ENCODE peak calls at places on chromosomes 16 and 17, in seven cellular contexts. K is left ventricle myocardium inferior, B is gastrocnemius medialis, H is body of pancreas, F is upper lobe of left lung, A is H1, D is foreskin fibroblast. M is an unnamed sample.

GRCh38 chr17:40647549-40648325 is at the start of gene SMARCE1:
- DNase-seq in K (peak), B (peak), H (peak), F (peak), A (peak), D (peak), M (no peak)

GRCh38 chr16:66741131-66741900 is 10.1 kb downstream of the DYNC1LI2 start:
- DNase-seq in K (peak), B (peak), H (peak), F (peak), A (no peak), D (peak), M (peak)

GRCh38 chr16:69350536-69351133 is 951 bp downstream of the TMED6 start:
- DNase-seq in K (no peak), B (no peak), H (peak), F (no peak), A (no peak), D (no peak), M (no peak)

GRCh38 chr17:77095461-77095860 is 45.3 kb upstream of the SEC14L1 start:
- DNase-seq in K (no peak), B (no peak), H (no peak), F (no peak), A (no peak), D (no peak), M (no peak)

GRCh38 chr17:58565389-58566311 is 51.2 kb upstream of the MTMR4 start:
- DNase-seq in K (no peak), B (no peak), H (no peak), F (no peak), A (no peak), D (no peak), M (no peak)

GRCh38 chr17:40331743-40332641 is 23.0 kb downstream of the RARA start:
- DNase-seq in K (peak), B (peak), H (peak), F (peak), A (no peak), D (peak), M (peak)

GRCh38 chr17:48740537-48740936 is 12.0 kb upstream of the HOXB13 start:
- DNase-seq in K (no peak), B (no peak), H (no peak), F (no peak), A (no peak), D (no peak), M (no peak)

GRCh38 chr17:40818733-40819527 is 3.5 kb downstream of the KRT10 start:
- DNase-seq in K (peak), B (peak), H (peak), F (peak), A (peak), D (peak), M (no peak)

GRCh38 chr16:75244225-75244792 is 7.1 kb downstream of the BCAR1 start:
- DNase-seq in K (no peak), B (no peak), H (no peak), F (no peak), A (no peak), D (peak), M (no peak)

GRCh38 chr16:68644715-68645493 is at the start of gene CDH3:
- DNase-seq in K (no peak), B (no peak), H (peak), F (peak), A (peak), D (peak), M (no peak)

GRCh38 chr17:8148560-8148959 is 3.6 kb downstream of the PER1 start:
- DNase-seq in K (no peak), B (no peak), H (no peak), F (peak), A (no peak), D (no peak), M (no peak)

GRCh38 chr17:8954339-8954738 is 11.2 kb downstream of the PIK3R5 start:
- DNase-seq in K (peak), B (peak), H (peak), F (peak), A (no peak), D (no peak), M (no peak)

GRCh38 chr16:77574867-77575619 is 140.2 kb upstream of the ADAMTS18 start:
- DNase-seq in K (no peak), B (no peak), H (no peak), F (no peak), A (no peak), D (no peak), M (no peak)

GRCh38 chr17:63758428-63758827 is 15.0 kb downstream of the CCDC47 start:
- DNase-seq in K (no peak), B (no peak), H (no peak), F (no peak), A (no peak), D (no peak), M (no peak)

GRCh38 chr16:8628981-8629725 is 7.7 kb downstream of the METTL22 start:
- DNase-seq in K (no peak), B (no peak), H (no peak), F (no peak), A (no peak), D (no peak), M (no peak)

GRCh38 chr17:74798239-74798707 is 22.1 kb upstream of the NAT9 start:
- DNase-seq in K (no peak), B (no peak), H (no peak), F (no peak), A (no peak), D (peak), M (no peak)

GRCh38 chr16:1043831-1044514 is 28.6 kb upstream of the SSTR5 start:
- DNase-seq in K (no peak), B (no peak), H (no peak), F (peak), A (no peak), D (peak), M (no peak)

GRCh38 chr17:81400154-81400938 is 5.1 kb downstream of the BAHCC1 start:
- DNase-seq in K (peak), B (peak), H (peak), F (peak), A (peak), D (peak), M (no peak)

GRCh38 chr16:75919664-75920063 is 193.4 kb upstream of the CPHXL start:
- DNase-seq in K (no peak), B (no peak), H (peak), F (no peak), A (no peak), D (no peak), M (no peak)

GRCh38 chr17:49616086-49616485 is 40.4 kb downstream of the NXPH3 start:
- DNase-seq in K (no peak), B (no peak), H (no peak), F (no peak), A (no peak), D (peak), M (no peak)

GRCh38 chr17:16468428-16468992 is 23.5 kb downstream of the LRRC75A start:
- DNase-seq in K (no peak), B (no peak), H (no peak), F (no peak), A (no peak), D (no peak), M (peak)

GRCh38 chr17:16467886-16468285 is 24.1 kb downstream of the LRRC75A start:
- DNase-seq in K (no peak), B (no peak), H (no peak), F (no peak), A (no peak), D (no peak), M (no peak)

GRCh38 chr17:16472539-16472938 is 19.5 kb downstream of the LRRC75A start:
- DNase-seq in K (no peak), B (no peak), H (no peak), F (no peak), A (no peak), D (no peak), M (no peak)

GRCh38 chr17:16473286-16474011 is 18.5 kb downstream of the LRRC75A start:
- DNase-seq in K (no peak), B (no peak), H (no peak), F (peak), A (no peak), D (no peak), M (no peak)

DNA sequence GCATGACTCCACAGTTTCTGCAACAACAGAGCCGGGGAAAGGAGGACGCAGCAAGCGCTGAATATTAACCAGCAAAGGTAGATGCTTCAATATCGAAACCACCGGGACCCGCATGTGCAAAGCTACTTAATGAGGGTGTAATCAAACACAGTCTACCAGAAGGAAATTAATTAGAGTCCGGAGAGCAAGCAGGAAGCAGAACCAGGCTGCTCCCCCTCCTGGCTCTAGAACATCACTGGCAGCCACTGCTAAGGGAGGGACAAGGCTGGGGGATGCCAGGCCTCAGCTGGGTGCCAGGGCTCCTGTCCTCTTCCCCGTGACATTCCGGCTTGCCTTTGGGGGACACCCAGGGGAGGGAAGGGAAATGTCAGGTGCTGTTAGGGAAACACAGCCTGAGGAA is 21.7 kb downstream of the LRRC75A start:
- DNase-seq in K (no peak), B (no peak), H (peak), F (no peak), A (no peak), D (no peak), M (no peak)
- TF ChIP-seq CTCF in K (peak), B (no peak), H (no peak), F (no peak), A (no peak), D (no peak), M (no peak)

GRCh38 chr16:29745126-29745852 is 501 bp downstream of the C16orf54 start:
- DNase-seq in K (peak), B (no peak), H (no peak), F (peak), A (no peak), D (no peak), M (no peak)
- H3K4me3 ChIP-seq in K (peak), B (no peak), H (no peak), F (peak), A (no peak), D (no peak), M (no peak)

DNA sequence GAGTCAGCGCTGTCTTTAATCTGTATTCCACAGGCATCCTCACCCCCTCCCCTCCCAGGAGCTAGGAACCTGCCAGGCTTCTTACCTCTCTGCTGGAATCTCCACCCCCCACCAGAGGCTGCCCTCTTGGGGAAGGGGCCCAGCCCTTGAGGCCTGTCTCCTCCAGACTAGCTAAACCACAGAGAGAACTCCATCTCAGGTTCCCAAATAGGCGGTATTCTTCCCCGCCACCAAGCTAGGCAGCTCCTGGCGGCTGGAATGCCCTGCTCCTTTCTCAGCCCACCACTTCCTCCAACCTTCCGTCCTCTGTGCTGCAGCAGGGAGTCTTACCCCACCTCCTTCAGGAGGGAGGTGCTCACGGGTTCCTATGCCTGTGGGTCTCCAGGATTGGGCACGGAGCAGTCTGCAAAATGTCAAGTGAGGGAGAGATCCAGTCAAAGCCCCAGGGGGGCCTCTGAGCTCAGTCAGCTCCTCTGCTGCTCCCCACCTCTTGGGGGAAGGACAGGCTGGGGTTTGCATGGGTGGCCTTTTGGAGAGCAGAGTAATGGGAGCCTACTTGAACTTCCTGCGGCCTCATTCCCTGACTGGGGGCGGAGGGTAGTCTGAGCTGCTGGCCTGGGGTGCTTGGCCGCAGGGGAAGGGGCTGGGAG is 55.7 kb downstream of the SREBF1 start:
- DNase-seq in K (no peak), B (no peak), H (no peak), F (no peak), A (peak), D (peak), M (no peak)
- TF ChIP-seq CTCF in K (no peak), B (no peak), H (peak), F (no peak), A (peak), D (peak), M (no peak)

GRCh38 chr17:79160980-79161621 is 86.5 kb downstream of the ENGASE start:
- DNase-seq in K (no peak), B (no peak), H (no peak), F (peak), A (no peak), D (no peak), M (no peak)
- H3K4me3 ChIP-seq in K (no peak), B (no peak), H (no peak), F (no peak), A (no peak), D (no peak), M (no peak)

GRCh38 chr16:46974352-46974751 is 878 bp upstream of the DNAJA2 start:
- DNase-seq in K (no peak), B (no peak), H (no peak), F (no peak), A (no peak), D (peak), M (no peak)
- TF ChIP-seq CTCF in K (no peak), B (no peak), H (peak), F (peak), A (no peak), D (no peak), M (no peak)

GRCh38 chr16:86566601-86566965 is at the start of gene FOXC2:
- DNase-seq in K (peak), B (no peak), H (peak), F (peak), A (peak), D (peak), M (no peak)

GRCh38 chr16:86567701-86568571 is 1.3 kb downstream of the FOXC2 start:
- DNase-seq in K (peak), B (no peak), H (no peak), F (peak), A (peak), D (peak), M (no peak)

GRCh38 chr16:86568677-86569623 is 2.3 kb downstream of the FOXC2 start:
- DNase-seq in K (no peak), B (no peak), H (no peak), F (no peak), A (no peak), D (no peak), M (no peak)

GRCh38 chr16:86565644-86566511 is 751 bp upstream of the FOXC2 start:
- DNase-seq in K (no peak), B (no peak), H (no peak), F (peak), A (no peak), D (peak), M (no peak)

DNA sequence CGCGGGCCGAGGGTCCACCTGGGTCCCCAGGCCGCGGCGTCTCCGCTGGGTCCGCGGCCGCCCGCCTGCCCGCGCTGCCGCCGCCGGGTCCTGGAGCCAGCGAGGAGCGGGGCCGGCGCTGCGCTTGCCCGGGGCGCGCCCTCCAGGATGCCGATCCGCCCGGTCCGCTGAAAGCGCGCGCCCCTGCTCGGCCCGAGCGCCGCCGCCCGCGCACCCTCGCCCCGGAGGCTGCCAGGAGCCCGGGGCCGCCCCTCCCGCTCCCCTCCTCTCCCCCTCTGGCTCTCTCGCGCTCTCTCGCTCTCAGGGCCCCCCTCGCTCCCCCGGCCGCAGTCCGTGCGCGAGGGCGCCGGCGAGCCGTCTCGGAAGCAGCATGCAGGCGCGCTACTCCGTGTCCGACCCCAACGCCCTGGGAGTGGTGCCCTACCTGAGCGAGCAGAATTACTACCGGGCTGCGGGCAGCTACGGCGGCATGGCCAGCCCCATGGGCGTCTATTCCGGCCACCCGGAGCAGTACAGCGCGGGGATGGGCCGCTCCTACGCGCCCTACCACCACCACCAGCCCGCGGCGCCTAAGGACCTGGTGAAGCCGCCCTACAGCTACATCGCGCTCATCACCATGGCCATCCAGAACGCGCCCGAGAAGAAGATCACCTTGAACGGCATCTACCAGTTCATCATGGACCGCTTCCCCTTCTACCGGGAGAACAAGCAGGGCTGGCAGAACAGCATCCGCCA is 504 bp downstream of the FOXC2 start:
- DNase-seq in K (peak), B (no peak), H (no peak), F (peak), A (peak), D (peak), M (no peak)
- H3K4me3 ChIP-seq in K (peak), B (peak), H (no peak), F (peak), A (peak), D (peak), M (no peak)

M was measured in LNCaP clone FGC.